ENCODE peak calls at places on chromosome 17, in six cellular contexts. F is NCI-H774; O is A549; K is pancreas; B is lung; Y is activated naive CD4-positive, alpha-beta T cell treated with anti-CD3 and anti-CD28 coated beads for 36 hours. E is an unnamed sample.

GRCh38 chr17:21375757-21376584 is at the start of gene KCNJ12:
- DNase-seq in F (no peak), O (no peak), K (peak), B (no peak), Y (no peak), E (peak)

GRCh38 chr17:80504671-80505413 is 28.4 kb upstream of the NPTX1 start:
- DNase-seq in F (no peak), O (peak), K (no peak), B (no peak), Y (no peak), E (no peak)

GRCh38 chr17:47254403-47254943 is 846 bp downstream of the ITGB3 start:
- DNase-seq in F (no peak), O (no peak), K (peak), B (no peak), Y (no peak), E (no peak)

GRCh38 chr17:855594-855993 is 73.4 kb downstream of the MRM3 start:
- DNase-seq in F (no peak), O (no peak), K (no peak), B (no peak), Y (no peak), E (no peak)

GRCh38 chr17:36888236-36888957 is 48.9 kb upstream of the LHX1 start:
- DNase-seq in F (peak), O (no peak), K (no peak), B (no peak), Y (no peak), E (peak)

GRCh38 chr17:76053230-76054111 is 18.8 kb downstream of the SRP68 start:
- DNase-seq in F (no peak), O (peak), K (no peak), B (peak), Y (peak), E (no peak)

GRCh38 chr17:65198653-65199382 is 61.6 kb downstream of the RGS9 start:
- DNase-seq in F (peak), O (peak), K (no peak), B (no peak), Y (no peak), E (peak)

GRCh38 chr17:31568140-31568938 is 176.9 kb downstream of the RAB11FIP4 start:
- DNase-seq in F (no peak), O (no peak), K (no peak), B (peak), Y (no peak), E (no peak)

GRCh38 chr17:7732981-7733557 is 15.5 kb downstream of the DNAH2 start:
- DNase-seq in F (no peak), O (no peak), K (no peak), B (no peak), Y (no peak), E (no peak)

GRCh38 chr17:70654706-70655105 is 485.4 kb downstream of the KCNJ2 start:
- DNase-seq in F (no peak), O (no peak), K (no peak), B (no peak), Y (no peak), E (peak)

GRCh38 chr17:74089869-74090464 is 113.5 kb upstream of the RPL38 start:
- DNase-seq in F (peak), O (peak), K (no peak), B (peak), Y (peak), E (no peak)